ENCODE peak calls at places on chromosomes 16 and 17, in four cellular contexts. G, J, S and Q are unnamed samples.

GRCh38 chr17:2192367-2193028 is 111.1 kb downstream of the SMG6 start:
- DNase-seq in S (peak; percentile 19), G (peak; percentile 76), J (no peak), Q (no peak)

GRCh38 chr16:51898872-51899271 is 648.1 kb downstream of the TOX3 start:
- DNase-seq in S (no peak), G (no peak), J (no peak), Q (no peak)

GRCh38 chr17:29588561-29589411 is 662 bp downstream of the GIT1 start:
- DNase-seq in G (peak; percentile 52), S (peak; percentile 43), J (no peak), Q (peak; percentile 89)

GRCh38 chr17:6567528-6568185 is 11.3 kb upstream of the PITPNM3 start:
- DNase-seq in S (no peak), J (peak; percentile 62), G (no peak), Q (peak; percentile 24)

GRCh38 chr17:45672792-45673191 is 111.3 kb upstream of the CRHR1 start:
- DNase-seq in J (no peak), G (no peak), S (no peak), Q (no peak)

GRCh38 chr17:250487-251300 is 69.2 kb upstream of the DOC2B start:
- DNase-seq in G (no peak), S (peak; percentile 1), J (peak; percentile 43), Q (no peak)

GRCh38 chr17:78231991-78232759 is 744 bp downstream of the TMEM235 start:
- DNase-seq in G (no peak), S (no peak), J (no peak), Q (peak; percentile 87)

GRCh38 chr17:29007456-29008455 is 1.9 kb upstream of the SEZ6 start:
- DNase-seq in G (peak; percentile 78), J (no peak), S (no peak), Q (no peak)

GRCh38 chr16:72836985-72837384 is 210.9 kb downstream of the ZFHX3 start:
- DNase-seq in G (peak; percentile 22), S (no peak), J (no peak), Q (no peak)

GRCh38 chr17:78896091-78896833 is 6.7 kb downstream of the CEP295NL start:
- DNase-seq in S (no peak), G (no peak), J (no peak), Q (no peak)

GRCh38 chr17:81328925-81329278 is 33.8 kb upstream of the SLC38A10 start:
- DNase-seq in S (no peak), G (peak; percentile 55), J (no peak), Q (peak; percentile 40)

GRCh38 chr17:83056583-83057396 is 22.6 kb upstream of the METRNL start:
- DNase-seq in J (no peak), S (no peak), G (no peak), Q (peak; percentile 57)

GRCh38 chr17:4658478-4659305 is 17.2 kb upstream of the ALOX15 start:
- DNase-seq in G (no peak), S (no peak), J (no peak), Q (no peak)

GRCh38 chr16:57167951-57168350 is 17.9 kb downstream of the PSME3IP1 start:
- DNase-seq in J (no peak), S (no peak), G (peak; percentile 73), Q (no peak)

GRCh38 chr16:29757950-29758466 is 12.2 kb upstream of the C16orf54 start:
- DNase-seq in G (no peak), S (no peak), J (no peak), Q (no peak)

GRCh38 chr16:89319883-89320716 is 102.6 kb downstream of the ZNF778 start:
- DNase-seq in G (peak; percentile 79), S (peak; percentile 38), J (no peak), Q (peak; percentile 83)

GRCh38 chr17:74152591-74153455 is 50.7 kb upstream of the RPL38 start:
- DNase-seq in G (no peak), S (no peak), J (peak; percentile 42), Q (no peak)

GRCh38 chr16:23597003-23597756 is 1.1 kb upstream of the NDUFAB1 start:
- DNase-seq in G (peak; percentile 67), J (no peak), S (peak; percentile 18), Q (no peak)

GRCh38 chr17:79090503-79091372 is 16.1 kb downstream of the ENGASE start:
- DNase-seq in J (no peak), S (no peak), G (no peak), Q (no peak)

GRCh38 chr17:4475463-4475862 is 23.2 kb upstream of the SPNS2 start:
- DNase-seq in S (no peak), G (no peak), J (no peak), Q (no peak)

GRCh38 chr16:85363881-85364280 is 249.2 kb upstream of the GSE1 start:
- DNase-seq in G (no peak), J (no peak), S (no peak), Q (no peak)

GRCh38 chr16:13377143-13377542 is 475.7 kb downstream of the SHISA9 start:
- DNase-seq in G (no peak), J (no peak), S (no peak), Q (no peak)

GRCh38 chr17:77266891-77267341 is 126.1 kb downstream of the SEC14L1 start:
- DNase-seq in G (no peak), J (no peak), S (no peak), Q (no peak)

GRCh38 chr17:60128171-60128859 is 21.5 kb upstream of the CA4 start:
- DNase-seq in J (peak; percentile 28), G (no peak), S (no peak), Q (no peak)

GRCh38 chr17:17343896-17344506 is 40.8 kb downstream of the NT5M start:
- DNase-seq in G (no peak), J (peak; percentile 41), S (no peak), Q (no peak)

GRCh38 chr17:13851889-13852288 is 217.4 kb upstream of the COX10 start:
- DNase-seq in J (no peak), G (no peak), S (no peak), Q (no peak)

GRCh38 chr17:172401-172800 is 9.0 kb downstream of the DOC2B start:
- DNase-seq in S (no peak), J (no peak), G (no peak), Q (peak; percentile 56)

GRCh38 chr16:86258713-86259112 is 251.6 kb upstream of the FOXF1 start:
- DNase-seq in G (no peak), S (no peak), J (no peak), Q (no peak)

GRCh38 chr16:2250652-2251280 is 621 bp downstream of the ECI1 start:
- DNase-seq in G (peak; percentile 67), S (peak; percentile 68), J (peak; percentile 65), Q (peak; percentile 59)

GRCh38 chr17:81420769-81421462 is 25.7 kb downstream of the BAHCC1 start:
- DNase-seq in S (no peak), G (no peak), J (no peak), Q (peak; percentile 70)

GRCh38 chr17:62921837-62922236 is 44.2 kb upstream of the TANC2 start:
- DNase-seq in S (no peak), J (no peak), G (no peak), Q (no peak)

GRCh38 chr17:33520404-33521032 is 227.4 kb upstream of the ASIC2 start:
- DNase-seq in J (no peak), G (peak; percentile 46), S (peak; percentile 17), Q (no peak)

GRCh38 chr17:63751806-63752205 is 10.2 kb upstream of the STRADA start:
- DNase-seq in G (no peak), J (no peak), S (no peak), Q (no peak)

DNA sequence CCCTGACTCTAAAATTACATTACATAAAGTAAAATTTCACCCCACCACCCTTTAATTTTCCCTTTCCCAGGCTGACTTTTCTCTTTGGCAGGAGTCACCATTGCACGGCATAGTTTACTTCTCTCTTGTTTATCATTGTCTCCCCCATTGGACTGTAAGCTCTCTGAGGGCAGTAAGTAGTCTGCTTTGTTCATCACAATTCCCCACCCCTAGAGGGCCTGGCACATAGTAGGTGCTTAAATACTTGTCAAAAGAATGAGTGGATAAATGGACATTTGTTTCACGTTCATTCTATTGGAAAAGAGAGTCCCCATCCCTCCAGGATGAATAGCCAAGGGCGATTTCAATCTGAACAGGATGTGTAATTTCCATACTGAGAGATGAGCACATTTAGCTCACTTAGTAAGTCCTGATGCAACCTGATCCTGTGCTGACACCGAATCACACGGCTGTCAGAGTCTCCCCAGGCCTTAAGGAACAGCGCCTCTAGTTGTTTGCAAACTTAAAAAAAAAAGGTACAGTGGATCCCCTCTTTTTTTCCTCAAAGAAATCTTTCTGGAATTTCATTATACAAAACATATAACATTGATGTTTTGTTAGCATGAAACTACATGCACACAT is 54.0 kb downstream of the AKAP1 start:
- DNase-seq in G (peak; percentile 19), J (no peak), S (no peak), Q (no peak)
- TF ChIP-seq EP300 in G (no peak), J (no peak), S (no peak), Q (no peak)

DNA sequence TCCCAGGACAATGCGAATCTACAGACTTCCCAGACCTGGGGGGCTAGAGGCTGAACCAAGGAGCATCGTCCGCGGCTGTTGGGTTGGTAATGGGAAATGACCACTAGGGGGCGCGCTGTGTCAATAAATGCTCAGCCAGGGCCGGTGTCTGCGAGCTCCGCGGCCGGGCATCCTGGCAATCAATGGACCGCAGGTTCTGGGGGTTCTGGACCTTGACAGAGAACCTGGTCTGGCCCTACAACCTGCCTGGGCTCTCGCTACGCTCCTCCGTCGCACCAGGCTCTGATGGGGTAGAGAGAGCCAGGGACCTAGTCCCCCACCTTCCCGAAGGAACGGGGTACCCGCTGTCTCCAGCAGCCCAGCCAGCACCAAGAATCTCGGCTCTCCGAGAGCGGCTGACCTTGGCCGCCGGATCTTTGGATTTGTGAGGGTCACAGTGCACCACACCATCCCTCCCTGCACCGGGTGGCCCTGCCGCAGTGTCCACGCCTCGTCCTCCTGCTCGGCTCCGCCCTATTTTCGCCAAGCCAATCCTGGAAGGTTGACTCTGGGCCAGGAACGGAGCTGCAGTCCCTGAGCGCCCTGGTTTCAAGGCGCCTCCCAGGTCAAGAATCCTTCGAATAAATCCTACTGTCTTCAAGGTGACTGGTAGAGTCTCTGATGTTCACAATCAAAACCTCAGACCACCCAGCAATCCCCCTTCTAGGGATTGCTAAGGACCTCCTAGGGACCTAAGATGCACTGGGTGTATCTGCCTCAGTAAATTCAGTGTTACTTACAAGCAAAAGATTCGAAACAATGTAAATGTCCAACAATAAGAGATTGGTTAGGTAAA is 20.3 kb upstream of the BEAN1 start:
- DNase-seq in G (peak; percentile 83), J (peak; percentile 93), S (peak; percentile 87), Q (peak; percentile 89)
- TF ChIP-seq POLR2A in G (peak; percentile 37), J (no peak), S (no peak), Q (no peak)

DNA sequence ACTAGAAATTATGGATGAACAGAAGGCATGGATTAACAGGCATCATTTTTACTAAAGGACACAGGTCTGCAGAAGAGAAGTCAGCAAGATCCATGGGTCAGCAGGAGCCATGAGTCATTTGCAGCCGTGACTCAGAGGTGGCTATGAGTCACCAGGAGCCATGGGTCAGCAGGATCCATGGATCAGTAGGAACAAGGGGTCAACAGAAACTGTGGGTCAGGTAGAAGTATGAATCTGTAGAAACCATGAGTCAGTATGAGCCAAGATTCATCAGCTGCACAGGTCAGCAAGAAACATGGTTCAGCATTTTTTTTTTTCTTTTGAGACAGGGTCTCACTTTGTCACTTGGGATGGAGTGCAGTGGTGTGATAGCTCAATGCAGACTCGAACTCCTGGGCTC is 58.2 kb upstream of the HS3ST4 start:
- DNase-seq in J (no peak), S (no peak), G (peak; percentile 35), Q (no peak)
- TF ChIP-seq EP300 in J (no peak), S (no peak), G (no peak), Q (no peak)

GRCh38 chr17:49224198-49224996 is 6.2 kb downstream of the PHOSPHO1 start:
- DNase-seq in J (no peak), S (peak; percentile 52), G (no peak), Q (peak; percentile 36)

GRCh38 chr17:49227436-49228261 is 2.9 kb downstream of the PHOSPHO1 start:
- DNase-seq in G (peak; percentile 80), J (peak; percentile 85), S (peak; percentile 85), Q (no peak)

GRCh38 chr17:49224997-49225337 is 5.6 kb downstream of the PHOSPHO1 start:
- DNase-seq in G (no peak), J (no peak), S (no peak), Q (no peak)

GRCh38 chr17:49226771-49227435 is 3.7 kb downstream of the PHOSPHO1 start:
- DNase-seq in G (no peak), J (no peak), S (no peak), Q (no peak)

GRCh38 chr17:49225554-49226236 is 4.9 kb downstream of the PHOSPHO1 start:
- DNase-seq in S (no peak), G (no peak), J (no peak), Q (no peak)
- TF ChIP-seq POLR2A in S (no peak), G (no peak), J (no peak), Q (no peak)